ENCODE peak calls at places on chromosomes 13 and 19, in nine cellular contexts. D, J, K, C, A, U, X, O and S are unnamed samples.

GRCh38 chr19:34976611-34977010 is 12.6 kb upstream of the ZNF792 start:
- DNase-seq in D (no peak), J (no peak), K (no peak), C (no peak), A (no peak), U (no peak), X (no peak), O (no peak), S (no peak)

GRCh38 chr13:88648598-88649373 is 977.6 kb downstream of the SLITRK5 start:
- DNase-seq in D (no peak), J (no peak), K (no peak), C (no peak), A (no peak), U (no peak), X (no peak), O (no peak), S (no peak)

GRCh38 chr19:38699647-38700349 is 44.5 kb downstream of the CAPN12 start:
- DNase-seq in D (no peak), J (no peak), K (no peak), C (no peak), A (no peak), U (no peak), X (no peak), O (peak), S (no peak)

GRCh38 chr13:31000889-31001288 is 68.4 kb downstream of the TEX26 start:
- DNase-seq in D (no peak), J (no peak), K (no peak), C (no peak), A (no peak), U (no peak), X (no peak), O (no peak), S (no peak)

GRCh38 chr19:43540381-43540780 is 7.4 kb downstream of the ZNF575 start:
- DNase-seq in D (no peak), J (no peak), K (no peak), C (no peak), A (no peak), U (no peak), X (no peak), O (no peak), S (no peak)

GRCh38 chr19:4732680-4733114 is 9.1 kb upstream of the DPP9 start:
- DNase-seq in D (no peak), J (peak), K (no peak), C (peak), A (peak), U (peak), X (peak), O (peak), S (no peak)

GRCh38 chr13:85729296-85729695 is 69.9 kb downstream of the SLITRK6 start:
- DNase-seq in D (no peak), J (no peak), K (no peak), C (no peak), A (no peak), U (no peak), X (no peak), O (no peak), S (no peak)

GRCh38 chr19:29715695-29716581 is 877 bp upstream of the C19orf12 start:
- DNase-seq in D (no peak), J (no peak), K (no peak), C (no peak), A (no peak), U (no peak), X (no peak), O (no peak), S (no peak)

GRCh38 chr13:51726446-51727185 is 77.3 kb downstream of the DHRS12 start:
- DNase-seq in D (no peak), J (no peak), K (no peak), C (no peak), A (no peak), U (no peak), X (no peak), O (no peak), S (no peak)

GRCh38 chr19:1293782-1294621 is 8.3 kb downstream of the EFNA2 start:
- DNase-seq in D (no peak), J (no peak), K (no peak), C (no peak), A (no peak), U (no peak), X (no peak), O (no peak), S (no peak)

GRCh38 chr19:1296078-1296477 is 10.4 kb downstream of the EFNA2 start:
- DNase-seq in D (no peak), J (no peak), K (no peak), C (no peak), A (no peak), U (no peak), X (no peak), O (no peak), S (no peak)

GRCh38 chr19:1294688-1295087 is 9.0 kb downstream of the EFNA2 start:
- DNase-seq in D (no peak), J (no peak), K (no peak), C (no peak), A (no peak), U (no peak), X (no peak), O (no peak), S (no peak)

GRCh38 chr19:1296575-1297271 is 11.1 kb downstream of the EFNA2 start:
- DNase-seq in D (no peak), J (no peak), K (no peak), C (no peak), A (no peak), U (no peak), X (no peak), O (no peak), S (no peak)

GRCh38 chr19:1295169-1296012 is 9.7 kb downstream of the EFNA2 start:
- DNase-seq in D (no peak), J (peak), K (no peak), C (no peak), A (peak), U (no peak), X (no peak), O (no peak), S (no peak)
- H3K4me3 ChIP-seq in D (peak), J (peak), K (no peak), C (no peak), A (peak), U (no peak), X (peak), O (no peak), S (no peak)

DNA sequence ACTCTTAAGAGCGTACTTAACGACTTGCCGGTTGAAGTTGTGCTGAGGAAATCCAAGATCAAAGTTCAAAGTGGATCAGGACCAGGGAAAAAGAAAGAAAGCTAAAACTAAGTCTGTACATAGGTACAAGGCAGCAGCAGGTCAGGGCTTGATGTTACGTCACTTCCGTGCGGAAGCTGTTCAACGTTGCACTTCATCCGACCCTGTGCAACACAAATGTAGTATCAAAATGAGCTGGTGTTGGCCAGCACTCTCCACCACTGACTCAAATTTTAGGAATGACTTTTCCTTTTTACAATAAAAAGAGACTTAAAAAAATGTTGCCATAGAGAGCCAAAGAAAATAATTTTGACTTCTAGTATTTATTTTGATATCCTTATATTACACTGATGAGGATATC is 1315.4 kb downstream of the EFNB2 start:
- DNase-seq in D (no peak), J (no peak), K (no peak), C (no peak), A (no peak), U (no peak), X (no peak), O (no peak), S (no peak)
- H3K27ac ChIP-seq in D (no peak), J (no peak), K (no peak), C (no peak), A (no peak), U (no peak), X (no peak), O (no peak), S (no peak)

GRCh38 chr13:95456837-95457236 is 95.7 kb upstream of the CLDN10 start:
- DNase-seq in D (no peak), J (no peak), K (no peak), C (no peak), A (no peak), U (no peak), X (no peak), O (no peak), S (no peak)
- H3K4me3 ChIP-seq in D (no peak), J (no peak), K (no peak), C (no peak), A (no peak), U (no peak), X (no peak), O (no peak), S (no peak)

GRCh38 chr19:51456541-51457290 is 1.5 kb downstream of the SIGLEC8 start:
- DNase-seq in D (no peak), J (no peak), K (no peak), C (no peak), A (no peak), U (no peak), X (no peak), O (no peak), S (no peak)
- H3K27ac ChIP-seq in D (peak), J (no peak), K (no peak), C (no peak), A (no peak), U (no peak), X (no peak), O (no peak), S (no peak)

GRCh38 chr19:41995959-41996797 is 2.1 kb upstream of the ATP1A3 start:
- DNase-seq in D (no peak), J (peak), K (no peak), C (no peak), A (no peak), U (no peak), X (no peak), O (no peak), S (no peak)

GRCh38 chr19:41997121-41997850 is 3.3 kb upstream of the ATP1A3 start:
- DNase-seq in D (no peak), J (peak), K (peak), C (peak), A (no peak), U (no peak), X (no peak), O (no peak), S (no peak)

GRCh38 chr19:41999071-41999877 is 5.2 kb upstream of the ATP1A3 start:
- DNase-seq in D (no peak), J (peak), K (no peak), C (no peak), A (no peak), U (no peak), X (no peak), O (no peak), S (no peak)

GRCh38 chr19:41998246-41999020 is 4.4 kb upstream of the ATP1A3 start:
- DNase-seq in D (no peak), J (peak), K (no peak), C (no peak), A (no peak), U (no peak), X (no peak), O (no peak), S (no peak)

DNA sequence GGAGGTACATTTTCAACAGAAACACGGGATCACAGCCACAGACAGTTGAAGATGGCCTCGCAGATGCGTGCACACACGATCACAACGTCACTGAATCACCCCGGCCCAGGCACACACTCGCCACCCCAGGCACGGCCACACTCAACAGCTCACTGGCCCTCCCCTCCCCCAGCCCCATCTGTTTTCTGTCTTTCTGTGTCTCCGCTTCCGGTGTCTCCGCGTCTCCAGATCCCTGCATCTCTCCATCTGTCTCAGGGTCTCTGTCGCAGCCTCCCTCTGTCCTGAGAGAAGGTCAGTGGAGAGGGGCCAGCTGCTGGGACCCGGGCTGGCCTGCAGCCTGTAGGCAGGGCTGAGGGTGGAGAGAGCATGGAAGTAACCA is 3.8 kb upstream of the ATP1A3 start:
- DNase-seq in D (no peak), J (no peak), K (no peak), C (no peak), A (no peak), U (no peak), X (no peak), O (no peak), S (no peak)
- H3K4me3 ChIP-seq in D (peak), J (no peak), K (no peak), C (no peak), A (no peak), U (no peak), X (no peak), O (no peak), S (no peak)

GRCh38 chr19:1768918-1769644 is 15.8 kb downstream of the ONECUT3 start:
- DNase-seq in D (no peak), J (no peak), K (no peak), C (no peak), A (no peak), U (no peak), X (no peak), O (no peak), S (no peak)
- H3K27ac ChIP-seq in D (no peak), J (no peak), K (no peak), C (no peak), A (no peak), U (no peak), X (no peak), O (no peak), S (no peak)

GRCh38 chr13:99580500-99581268 is 79.4 kb downstream of the TM9SF2 start:
- DNase-seq in D (no peak), J (no peak), K (no peak), C (no peak), A (no peak), U (no peak), X (no peak), O (no peak), S (no peak)

GRCh38 chr13:99589575-99589974 is 88.3 kb downstream of the TM9SF2 start:
- DNase-seq in D (no peak), J (no peak), K (no peak), C (no peak), A (no peak), U (no peak), X (no peak), O (no peak), S (no peak)

GRCh38 chr13:99587893-99588606 is 86.8 kb downstream of the TM9SF2 start:
- DNase-seq in D (no peak), J (no peak), K (no peak), C (peak), A (no peak), U (no peak), X (no peak), O (no peak), S (no peak)

GRCh38 chr13:99582511-99582910 is 81.2 kb downstream of the TM9SF2 start:
- DNase-seq in D (no peak), J (no peak), K (no peak), C (no peak), A (no peak), U (no peak), X (no peak), O (no peak), S (no peak)

GRCh38 chr13:99585609-99586008 is 84.3 kb downstream of the TM9SF2 start:
- DNase-seq in D (no peak), J (no peak), K (no peak), C (no peak), A (no peak), U (no peak), X (no peak), O (no peak), S (no peak)
- H3K4me3 ChIP-seq in D (no peak), J (no peak), K (no peak), C (no peak), A (no peak), U (no peak), X (no peak), O (no peak), S (no peak)

GRCh38 chr19:54151362-54152035 is 8.0 kb downstream of the LENG1 start:
- DNase-seq in D (no peak), J (no peak), K (no peak), C (no peak), A (no peak), U (no peak), X (no peak), O (no peak), S (no peak)

GRCh38 chr19:54152267-54152666 is 7.3 kb downstream of the LENG1 start:
- DNase-seq in D (no peak), J (no peak), K (no peak), C (no peak), A (no peak), U (no peak), X (no peak), O (no peak), S (no peak)

GRCh38 chr19:54147676-54148075 is 10.1 kb downstream of the CNOT3 start:
- DNase-seq in D (no peak), J (no peak), K (peak), C (no peak), A (no peak), U (no peak), X (no peak), O (peak), S (no peak)

GRCh38 chr19:54148158-54148557 is 10.6 kb downstream of the CNOT3 start:
- DNase-seq in D (no peak), J (no peak), K (no peak), C (no peak), A (no peak), U (no peak), X (no peak), O (no peak), S (no peak)

GRCh38 chr19:54149021-54149812 is 10.3 kb downstream of the LENG1 start:
- DNase-seq in D (no peak), J (no peak), K (no peak), C (no peak), A (no peak), U (no peak), X (no peak), O (no peak), S (no peak)
- H3K27ac ChIP-seq in D (peak), J (no peak), K (no peak), C (no peak), A (no peak), U (no peak), X (no peak), O (no peak), S (no peak)

GRCh38 chr13:109773786-109774185 is 12.6 kb downstream of the IRS2 start:
- DNase-seq in D (no peak), J (no peak), K (no peak), C (no peak), A (no peak), U (no peak), X (no peak), O (no peak), S (no peak)
- H3K4me3 ChIP-seq in D (no peak), J (no peak), K (no peak), C (no peak), A (no peak), U (no peak), X (no peak), O (no peak), S (no peak)

GRCh38 chr19:47691782-47692181 is 21.4 kb upstream of the EHD2 start:
- DNase-seq in D (no peak), J (no peak), K (no peak), C (no peak), A (no peak), U (no peak), X (no peak), O (no peak), S (no peak)

GRCh38 chr19:47687906-47688305 is 25.3 kb upstream of the EHD2 start:
- DNase-seq in D (no peak), J (no peak), K (no peak), C (no peak), A (no peak), U (no peak), X (no peak), O (no peak), S (no peak)

GRCh38 chr19:47693489-47693888 is 19.7 kb upstream of the EHD2 start:
- DNase-seq in D (no peak), J (no peak), K (no peak), C (no peak), A (no peak), U (no peak), X (no peak), O (no peak), S (no peak)

GRCh38 chr19:47693903-47694302 is 19.3 kb upstream of the EHD2 start:
- DNase-seq in D (no peak), J (no peak), K (no peak), C (no peak), A (no peak), U (no peak), X (no peak), O (no peak), S (no peak)

GRCh38 chr19:47691090-47691489 is 22.1 kb upstream of the EHD2 start:
- DNase-seq in D (no peak), J (no peak), K (no peak), C (no peak), A (no peak), U (no peak), X (no peak), O (no peak), S (no peak)
- H3K27ac ChIP-seq in D (no peak), J (no peak), K (no peak), C (no peak), A (no peak), U (no peak), X (no peak), O (no peak), S (no peak)